ENCODE peak calls at places on chromosomes 7 and 10, in nine cellular contexts. O is CD8-positive, alpha-beta T cell; I is cardiac fibroblast; G is PC-9; H is mammary epithelial cell; J is endothelial cell of umbilical vein; W is BJ; R is fibroblast of lung; V is GM12865. M is an unnamed sample.

GRCh38 chr7:100509213-100509612 is 25.5 kb downstream of the NYAP1 start:
- DNase-seq in O (no peak), I (peak; percentile 93), G (no peak), H (peak; percentile 93), J (no peak), W (peak; percentile 26), R (peak; percentile 81), V (no peak), M (peak; percentile 89)

GRCh38 chr10:101272229-101272868 is 43.1 kb upstream of the LBX1 start:
- DNase-seq in O (peak; percentile 67), I (peak; percentile 71), G (no peak), H (peak; percentile 50), J (peak; percentile 70), W (no peak), R (peak; percentile 42), V (peak; percentile 63), M (peak; percentile 71)

GRCh38 chr7:73844848-73845460 is 2.6 kb upstream of the METTL27 start:
- DNase-seq in O (no peak), I (peak; percentile 45), G (peak; percentile 77), H (peak; percentile 86), J (no peak), W (no peak), R (peak; percentile 62), V (no peak), M (peak; percentile 50)

GRCh38 chr10:70925377-70926214 is 37.2 kb upstream of the PCBD1 start:
- DNase-seq in O (peak; percentile 66), I (peak; percentile 41), G (no peak), H (no peak), J (peak; percentile 30), W (no peak), R (peak; percentile 6), V (peak; percentile 47), M (peak; percentile 22)

GRCh38 chr10:23363788-23364135 is 19.2 kb upstream of the C10orf67 start:
- DNase-seq in O (no peak), I (no peak), G (no peak), H (no peak), J (no peak), W (no peak), R (no peak), V (no peak), M (no peak)

GRCh38 chr7:11192506-11192905 is 218.8 kb downstream of the PHF14 start:
- DNase-seq in O (no peak), I (peak; percentile 43), G (no peak), H (no peak), J (no peak), W (no peak), R (peak; percentile 45), V (no peak), M (peak; percentile 32)

GRCh38 chr7:7761974-7762769 is 43.8 kb upstream of the RPA3 start:
- DNase-seq in O (peak; percentile 51), I (peak; percentile 58), G (no peak), H (peak; percentile 54), J (peak; percentile 69), W (no peak), R (peak; percentile 32), V (peak; percentile 62), M (peak; percentile 62)

GRCh38 chr10:120098242-120098930 is 205.9 kb downstream of the SEC23IP start:
- DNase-seq in O (no peak), I (no peak), G (no peak), H (no peak), J (no peak), W (peak; percentile 12), R (no peak), V (no peak), M (no peak)

GRCh38 chr7:23450518-23450917 is 19.8 kb downstream of the IGF2BP3 start:
- DNase-seq in O (no peak), I (no peak), G (no peak), H (no peak), J (no peak), W (no peak), R (no peak), V (peak; percentile 51), M (no peak)

GRCh38 chr7:23443974-23444373 is 26.3 kb downstream of the IGF2BP3 start:
- DNase-seq in O (no peak), I (no peak), G (no peak), H (no peak), J (no peak), W (no peak), R (no peak), V (no peak), M (no peak)

GRCh38 chr7:23449941-23450340 is 20.4 kb downstream of the IGF2BP3 start:
- DNase-seq in O (no peak), I (no peak), G (no peak), H (no peak), J (no peak), W (no peak), R (no peak), V (no peak), M (no peak)

DNA sequence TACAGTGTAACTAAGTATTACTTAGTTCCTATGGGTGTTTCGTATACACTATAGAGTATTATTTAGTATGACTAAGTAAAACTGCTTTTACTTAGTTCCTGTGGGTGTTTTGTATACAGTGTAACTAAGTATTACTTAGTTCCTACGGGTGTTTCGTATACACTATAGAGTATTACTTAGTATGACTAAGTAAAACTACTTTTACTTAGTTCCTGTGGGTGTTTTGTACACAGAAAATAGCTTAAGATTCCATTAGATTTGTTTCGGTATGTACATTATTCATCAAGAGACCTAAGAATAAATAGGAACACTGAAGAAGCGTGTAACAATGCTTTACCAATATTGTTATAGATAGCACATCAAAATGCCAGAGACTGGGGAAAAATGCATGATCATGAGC is 25.0 kb downstream of the IGF2BP3 start:
- DNase-seq in O (no peak), I (no peak), G (no peak), H (no peak), J (no peak), W (no peak), R (no peak), V (no peak), M (no peak)
- TF ChIP-seq CTCF in O (no peak), I (no peak), G (no peak), H (no peak), J (no peak), W (no peak), R (no peak), V (no peak), M (no peak)

DNA sequence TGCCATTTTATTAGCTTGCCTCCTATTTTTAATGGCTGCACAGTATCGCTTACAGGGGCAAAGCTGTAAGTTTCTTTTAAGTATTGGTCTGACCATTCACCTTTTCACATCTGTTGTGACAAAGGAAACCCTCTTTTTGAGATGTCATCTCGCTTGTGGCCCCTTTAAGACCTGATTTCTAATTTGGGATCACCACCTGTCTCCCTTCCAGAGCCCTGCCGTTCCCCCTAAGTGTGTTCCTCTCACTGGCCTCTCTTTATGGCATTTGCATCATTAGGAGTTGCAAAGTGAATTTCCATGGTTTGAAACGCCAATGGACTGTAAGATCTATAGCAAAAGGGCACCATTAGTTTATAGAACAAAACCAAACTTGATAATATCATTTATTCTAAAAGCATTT is 1.4 kb downstream of the EPDR1 start:
- DNase-seq in O (no peak), I (no peak), G (no peak), H (no peak), J (no peak), W (no peak), R (no peak), V (no peak), M (no peak)
- H3K4me3 ChIP-seq in O (no peak overlapping the region), I (no peak overlapping the region), G (peak overlapping the region; percentile 55), H (no peak overlapping the region), J (no peak overlapping the region), W (no peak overlapping the region), R (peak overlapping the region; percentile 68), V (no peak overlapping the region), M (peak overlapping the region; percentile 58)

GRCh38 chr10:127354992-127355391 is 158.6 kb upstream of the INSYN2A start:
- DNase-seq in O (no peak), I (peak; percentile 4), G (no peak), H (no peak), J (peak; percentile 27), W (no peak), R (no peak), V (no peak), M (peak; percentile 28)
- TF ChIP-seq CTCF in O (no peak), I (peak; percentile 67), G (peak; percentile 53), H (no peak), J (peak; percentile 30), W (peak; percentile 30), R (peak; percentile 40), V (no peak), M (peak; percentile 49)

GRCh38 chr10:35132727-35133126 is 6.1 kb downstream of the CREM start:
- DNase-seq in O (no peak), I (no peak), G (no peak), H (no peak), J (no peak), W (no peak), R (no peak), V (no peak), M (no peak)
- H3K4me3 ChIP-seq in O (no peak overlapping the region), I (no peak overlapping the region), G (no peak overlapping the region), H (no peak overlapping the region), J (no peak overlapping the region), W (no peak overlapping the region), R (no peak overlapping the region), V (peak overlapping the region; percentile 63), M (no peak overlapping the region)

DNA sequence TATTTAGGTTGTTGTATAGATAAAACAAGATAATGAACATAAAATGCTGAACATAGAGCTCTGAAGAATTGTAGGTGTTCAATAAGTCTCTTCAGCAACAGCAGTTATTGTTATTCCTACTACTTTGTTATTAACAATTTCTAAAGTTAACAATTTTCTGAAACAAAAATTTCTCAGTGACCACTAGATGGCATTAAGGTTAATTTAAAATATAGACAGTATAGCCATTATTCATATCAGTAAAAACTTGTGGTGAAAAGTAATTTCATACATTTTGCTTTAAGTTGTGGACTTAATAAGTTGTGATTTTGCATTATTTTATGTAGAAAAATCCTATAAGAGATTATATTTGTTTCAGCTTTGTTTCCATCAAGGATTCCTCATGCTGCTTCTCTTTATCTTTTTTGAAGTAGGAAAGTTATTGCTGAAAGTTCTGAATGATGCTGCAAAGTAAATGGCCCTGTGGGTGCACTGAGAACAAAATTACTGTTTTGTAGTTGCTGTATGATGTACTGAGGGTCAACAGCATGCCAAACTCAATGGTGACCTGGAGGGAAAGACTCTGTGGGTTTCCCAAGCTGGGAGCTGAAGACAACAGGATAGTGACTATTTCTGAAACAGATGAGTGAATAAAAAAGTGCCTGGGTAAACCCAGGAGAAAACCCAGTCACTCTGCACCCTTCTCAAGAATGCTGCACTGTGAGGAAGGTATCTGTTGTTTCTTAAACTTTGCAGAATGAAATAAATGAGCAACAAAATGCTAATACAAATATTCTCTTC is 253.6 kb downstream of the KIF20B start:
- DNase-seq in O (no peak), I (peak; percentile 25), G (no peak), H (no peak), J (peak; percentile 4), W (no peak), R (no peak), V (peak; percentile 21), M (peak; percentile 21)
- TF ChIP-seq CTCF in O (no peak), I (peak; percentile 29), G (peak; percentile 61), H (peak; percentile 39), J (no peak), W (peak; percentile 34), R (no peak), V (peak; percentile 4), M (peak; percentile 35)